ENCODE peak calls at places on chromosomes 7 and 10, in seven cellular contexts. N, O, Z, T, K, M and G are unnamed samples.

GRCh38 chr10:46096909-46097575 is 51.0 kb upstream of the MSMB start:
- DNase-seq in N (no peak), O (no peak), Z (no peak), T (no peak), K (no peak), M (no peak), G (no peak)

GRCh38 chr10:68938117-68938516 is 17.9 kb upstream of the DDX21 start:
- DNase-seq in N (peak; percentile 14), O (no peak), Z (no peak), T (peak; percentile 25), K (no peak), M (no peak), G (no peak)

GRCh38 chr7:30238721-30239441 is 45.5 kb upstream of the ZNRF2 start:
- DNase-seq in N (peak; percentile 31), O (peak; percentile 49), Z (no peak), T (peak; percentile 62), K (no peak), M (no peak), G (peak; percentile 49)

GRCh38 chr10:52668024-52668423 is 104.6 kb downstream of the MBL2 start:
- DNase-seq in N (no peak), O (no peak), Z (no peak), T (no peak), K (no peak), M (no peak), G (no peak)

GRCh38 chr10:30993155-30993554 is 38.5 kb downstream of the ZNF438 start:
- DNase-seq in N (no peak), O (no peak), Z (no peak), T (no peak), K (no peak), M (no peak), G (no peak)

GRCh38 chr7:155731375-155731774 is 80.9 kb downstream of the SHH start:
- DNase-seq in N (peak; percentile 12), O (no peak), Z (no peak), T (peak; percentile 23), K (no peak), M (no peak), G (no peak)

GRCh38 chr7:87152897-87153641 is 816 bp downstream of the DMTF1 start:
- DNase-seq in N (peak; percentile 50), O (peak; percentile 40), Z (peak; percentile 9), T (peak; percentile 44), K (no peak), M (no peak), G (peak; percentile 39)

GRCh38 chr10:122939133-122939532 is 14.9 kb downstream of the C10orf88 start:
- DNase-seq in N (no peak), O (no peak), Z (no peak), T (no peak), K (no peak), M (no peak), G (no peak)

GRCh38 chr10:16116404-16117304 is 256.3 kb upstream of the MINDY3 start:
- DNase-seq in N (peak; percentile 4), O (no peak), Z (no peak), T (peak; percentile 33), K (no peak), M (no peak), G (peak; percentile 10)

GRCh38 chr7:157673573-157673972 is 336.8 kb downstream of the DNAJB6 start:
- DNase-seq in N (no peak), O (no peak), Z (no peak), T (no peak), K (no peak), M (no peak), G (no peak)

GRCh38 chr7:111827863-111828504 is 265.7 kb upstream of the IMMP2L start:
- DNase-seq in N (peak; percentile 47), O (no peak), Z (no peak), T (peak; percentile 49), K (no peak), M (no peak), G (no peak)

GRCh38 chr7:6691609-6692106 is 15.1 kb downstream of the ZNF12 start:
- DNase-seq in N (peak; percentile 16), O (no peak), Z (no peak), T (peak; percentile 41), K (no peak), M (no peak), G (no peak)

GRCh38 chr7:87225696-87226095 is 6.2 kb upstream of the TMEM243 start:
- DNase-seq in N (peak; percentile 14), O (no peak), Z (no peak), T (peak; percentile 70), K (no peak), M (no peak), G (no peak)

GRCh38 chr7:148856035-148856881 is 27.8 kb downstream of the EZH2 start:
- DNase-seq in N (peak; percentile 64), O (peak; percentile 44), Z (peak; percentile 44), T (peak; percentile 44), K (no peak), M (no peak), G (peak; percentile 55)

GRCh38 chr10:28875535-28876208 is 198.4 kb downstream of the BAMBI start:
- DNase-seq in N (no peak), O (no peak), Z (no peak), T (no peak), K (no peak), M (no peak), G (no peak)

GRCh38 chr7:76129836-76130235 is 71.9 kb upstream of the SRRM3 start:
- DNase-seq in N (no peak), O (no peak), Z (no peak), T (no peak), K (no peak), M (no peak), G (no peak)